ENCODE peak calls at places on chromosomes 7 and 10, in four cellular contexts. L is cardiac muscle cell, S is fibroblast of lung, F is upper lobe of right lung. H is an unnamed sample.

GRCh38 chr7:92634924-92635519 is 44.8 kb upstream of the FAM133B start:
- DNase-seq in L (no peak), S (peak), F (no peak), H (peak)

GRCh38 chr7:71733108-71733870 is 601.3 kb downstream of the GALNT17 start:
- DNase-seq in L (peak), S (peak), F (peak), H (peak)

GRCh38 chr10:79299397-79300370 is 47.6 kb upstream of the PPIF start:
- DNase-seq in L (no peak), S (peak), F (no peak), H (peak)

GRCh38 chr7:56287429-56288138 is 171.4 kb upstream of the NUPR2 start:
- DNase-seq in L (no peak), S (no peak), F (peak), H (no peak)

GRCh38 chr10:96299383-96299782 is 4.9 kb upstream of the DNTT start:
- DNase-seq in L (no peak), S (no peak), F (no peak), H (no peak)

GRCh38 chr10:107409517-107409916 is 245.0 kb upstream of the SORCS1 start:
- DNase-seq in L (peak), S (peak), F (no peak), H (peak)

GRCh38 chr7:89994483-89994882 is 159.8 kb upstream of the STEAP1 start:
- DNase-seq in L (no peak), S (no peak), F (no peak), H (no peak)

GRCh38 chr7:141160246-141160855 is 86.5 kb downstream of the TMEM178B start:
- DNase-seq in L (no peak), S (no peak), F (no peak), H (no peak)

GRCh38 chr7:159109092-159110035 is 35.3 kb downstream of the VIPR2 start:
- DNase-seq in L (peak), S (peak), F (peak), H (no peak)

GRCh38 chr7:141671705-141672496 is 30.1 kb downstream of the DENND11 start:
- DNase-seq in L (no peak), S (no peak), F (no peak), H (no peak)

GRCh38 chr10:60291354-60291930 is 98.2 kb downstream of the ANK3 start:
- DNase-seq in L (no peak), S (peak), F (no peak), H (peak)

GRCh38 chr10:96791902-96792301 is 40.2 kb upstream of the LCOR start:
- DNase-seq in L (no peak), S (no peak), F (no peak), H (no peak)

GRCh38 chr7:118575393-118575948 is 351.0 kb downstream of the ANKRD7 start:
- DNase-seq in L (no peak), S (no peak), F (no peak), H (no peak)

GRCh38 chr10:79060641-79061255 is 8.0 kb upstream of the ZMIZ1 start:
- DNase-seq in L (no peak), S (no peak), F (peak), H (no peak)

GRCh38 chr7:54880326-54880989 is 121.4 kb upstream of the SEC61G start:
- DNase-seq in L (no peak), S (no peak), F (no peak), H (no peak)

GRCh38 chr10:58326967-58327381 is 7.8 kb upstream of the UBE2D1 start:
- DNase-seq in L (no peak), S (peak), F (no peak), H (peak)

GRCh38 chr7:47771301-47771989 is 176.8 kb downstream of the PKD1L1 start:
- DNase-seq in L (no peak), S (peak), F (no peak), H (no peak)

GRCh38 chr10:131777162-131777561 is 123.6 kb upstream of the PPP2R2D start:
- DNase-seq in L (no peak), S (no peak), F (no peak), H (no peak)

GRCh38 chr7:53315986-53316385 is 280.6 kb downstream of the POM121L12 start:
- DNase-seq in L (no peak), S (no peak), F (no peak), H (no peak)

GRCh38 chr10:70088299-70088698 is 35.7 kb downstream of the MACROH2A2 start:
- DNase-seq in L (no peak), S (no peak), F (no peak), H (no peak)

GRCh38 chr10:102431452-102432124 is 786 bp downstream of the CUEDC2 start:
- DNase-seq in L (no peak), S (peak), F (no peak), H (peak)

GRCh38 chr10:927131-927530 is 4.4 kb downstream of the LARP4B start:
- DNase-seq in L (no peak), S (no peak), F (no peak), H (no peak)

GRCh38 chr7:22658031-22658430 is 69.0 kb upstream of the IL6 start:
- DNase-seq in L (no peak), S (no peak), F (no peak), H (peak)

GRCh38 chr10:14779053-14779649 is 4.5 kb upstream of the FAM107B start:
- DNase-seq in L (no peak), S (peak), F (no peak), H (peak)

GRCh38 chr10:36670616-36671402 is 454.6 kb upstream of the ANKRD30A start:
- DNase-seq in L (no peak), S (peak), F (no peak), H (peak)

GRCh38 chr7:132654150-132654549 is 77.9 kb upstream of the PLXNA4 start:
- DNase-seq in L (no peak), S (no peak), F (no peak), H (no peak)

GRCh38 chr10:12299222-12299973 is 49.9 kb upstream of the CAMK1D start:
- DNase-seq in L (no peak), S (no peak), F (peak), H (no peak)

GRCh38 chr7:140059288-140060242 is 3.2 kb downstream of the PARP12 start:
- DNase-seq in L (no peak), S (peak), F (no peak), H (peak)

GRCh38 chr10:73840056-73840402 is 28.6 kb upstream of the NDST2 start:
- DNase-seq in L (no peak), S (no peak), F (no peak), H (no peak)

GRCh38 chr7:146116452-146117219 is at the start of gene CNTNAP2:
- DNase-seq in L (peak), S (peak), F (no peak), H (peak)

GRCh38 chr7:70502117-70502516 is 629.8 kb upstream of the GALNT17 start:
- DNase-seq in L (no peak), S (no peak), F (no peak), H (no peak)

GRCh38 chr10:130941886-130942285 is 369.6 kb downstream of the TCERG1L start:
- DNase-seq in L (no peak), S (no peak), F (no peak), H (no peak)

GRCh38 chr10:74097776-74098175 is 52.9 kb downstream of the AP3M1 start:
- DNase-seq in L (no peak), S (no peak), F (no peak), H (no peak)

GRCh38 chr7:77687100-77687746 is 9.0 kb upstream of the RSBN1L start:
- DNase-seq in L (no peak), S (peak), F (no peak), H (peak)

GRCh38 chr7:129553861-129554530 is 51.7 kb downstream of the SMKR1 start:
- DNase-seq in L (no peak), S (peak), F (no peak), H (peak)

GRCh38 chr7:2527505-2528464 is 8.2 kb downstream of the LFNG start:
- DNase-seq in L (no peak), S (peak), F (no peak), H (peak)

DNA sequence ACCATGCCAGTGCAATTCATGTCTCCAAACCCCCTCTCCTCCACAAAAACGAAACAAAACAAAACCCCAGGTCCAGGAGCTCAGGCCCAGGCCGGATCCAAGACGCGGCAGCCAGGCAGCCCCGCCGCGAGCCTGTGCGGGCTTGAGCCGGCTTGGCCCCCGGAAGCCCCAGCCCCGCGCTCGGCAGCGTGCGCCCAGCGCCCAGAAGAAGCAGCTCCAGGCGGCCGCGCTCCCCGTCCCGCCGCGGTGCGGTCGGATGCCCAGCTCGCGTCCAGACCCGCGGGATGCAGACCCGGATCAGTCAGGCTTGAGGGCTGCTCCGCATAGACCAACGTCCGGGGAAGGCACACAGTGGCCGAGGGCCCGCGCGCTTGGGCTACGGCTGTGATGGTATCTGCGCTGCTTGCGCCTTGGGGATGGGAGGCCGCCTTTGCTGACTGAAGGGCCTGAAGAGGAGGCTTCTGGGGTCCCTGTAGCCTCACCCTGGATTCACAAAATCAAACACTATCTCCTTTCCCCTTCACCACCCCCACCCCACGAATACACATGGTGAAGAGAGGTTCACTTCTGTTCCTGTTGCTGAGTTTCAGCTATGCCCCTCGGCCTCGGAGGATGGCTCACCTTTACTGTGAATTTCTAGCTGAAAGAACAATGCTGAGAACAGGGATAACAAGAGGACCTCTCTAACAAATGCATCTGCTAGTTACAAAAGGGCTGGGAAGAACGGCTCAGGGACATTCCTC is 79.9 kb upstream of the EN2 start:
- DNase-seq in L (peak), S (no peak), F (no peak), H (no peak)
- H3K4me3 ChIP-seq in L (no peak), S (peak), F (peak), H (no peak)

GRCh38 chr7:155000795-155001194 is 2.1 kb downstream of the PAXIP1 start:
- DNase-seq in L (no peak), S (no peak), F (no peak), H (no peak)
- TF ChIP-seq CTCF in L (no peak), S (no peak), F (no peak), H (no peak)

DNA sequence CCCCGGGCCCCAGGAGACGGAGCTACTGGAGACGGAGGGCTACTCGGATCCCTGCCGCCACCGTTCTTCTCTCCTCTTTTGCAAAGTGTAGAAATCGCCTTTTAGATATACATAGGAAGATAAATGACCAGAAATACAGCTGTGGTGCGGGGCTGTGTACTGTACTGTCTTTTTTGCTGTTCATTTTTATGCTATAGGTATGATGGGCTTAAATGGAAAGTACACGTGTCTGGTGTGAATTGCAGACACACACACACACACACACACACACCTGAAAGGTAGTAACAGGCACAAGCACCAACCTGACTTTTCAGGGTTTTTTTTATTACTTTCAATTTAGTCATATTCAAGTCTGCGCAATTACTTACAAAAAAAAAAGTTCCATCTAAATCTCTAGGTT is 834 bp downstream of the PTPRZ1 start:
- DNase-seq in L (no peak), S (peak), F (no peak), H (no peak)
- H3K4me3 ChIP-seq in L (peak), S (peak), F (peak), H (peak)

GRCh38 chr10:125107972-125108580 is 52.3 kb downstream of the CTBP2 start:
- DNase-seq in L (no peak), S (no peak), F (no peak), H (no peak)

GRCh38 chr10:125105856-125106255 is 54.5 kb downstream of the CTBP2 start:
- DNase-seq in L (no peak), S (no peak), F (peak), H (no peak)

GRCh38 chr10:125107166-125107949 is 53.0 kb downstream of the CTBP2 start:
- DNase-seq in L (no peak), S (no peak), F (peak), H (no peak)

GRCh38 chr10:125105155-125105554 is 55.2 kb downstream of the CTBP2 start:
- DNase-seq in L (no peak), S (no peak), F (no peak), H (no peak)

DNA sequence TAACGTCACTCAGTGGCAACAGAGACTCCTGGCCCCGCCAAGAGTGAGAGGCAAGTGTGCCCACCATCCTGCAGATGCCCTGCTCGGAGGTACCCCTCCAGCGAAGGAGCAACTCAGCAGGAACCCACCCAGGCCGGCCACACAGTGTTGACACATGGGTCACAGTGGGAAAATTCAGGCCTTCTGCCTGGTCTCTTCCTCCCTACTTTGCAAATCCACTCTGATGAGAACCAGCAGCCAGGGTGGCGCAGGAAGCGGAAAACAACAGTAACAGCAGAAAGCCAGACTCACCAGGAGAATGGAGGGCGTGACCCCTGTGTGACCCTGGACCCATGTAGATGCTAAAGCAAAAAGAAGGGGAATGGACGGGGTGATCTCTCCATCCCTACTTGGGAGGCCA is 53.8 kb downstream of the CTBP2 start:
- DNase-seq in L (no peak), S (no peak), F (peak), H (no peak)
- TF ChIP-seq CTCF in L (no peak), S (no peak), F (no peak), H (no peak)

GRCh38 chr7:24755096-24755495 is 2.2 kb downstream of the GSDME start:
- DNase-seq in L (no peak), S (no peak), F (no peak), H (no peak)
- H3K4me3 ChIP-seq in L (no peak), S (no peak), F (no peak), H (no peak)

DNA sequence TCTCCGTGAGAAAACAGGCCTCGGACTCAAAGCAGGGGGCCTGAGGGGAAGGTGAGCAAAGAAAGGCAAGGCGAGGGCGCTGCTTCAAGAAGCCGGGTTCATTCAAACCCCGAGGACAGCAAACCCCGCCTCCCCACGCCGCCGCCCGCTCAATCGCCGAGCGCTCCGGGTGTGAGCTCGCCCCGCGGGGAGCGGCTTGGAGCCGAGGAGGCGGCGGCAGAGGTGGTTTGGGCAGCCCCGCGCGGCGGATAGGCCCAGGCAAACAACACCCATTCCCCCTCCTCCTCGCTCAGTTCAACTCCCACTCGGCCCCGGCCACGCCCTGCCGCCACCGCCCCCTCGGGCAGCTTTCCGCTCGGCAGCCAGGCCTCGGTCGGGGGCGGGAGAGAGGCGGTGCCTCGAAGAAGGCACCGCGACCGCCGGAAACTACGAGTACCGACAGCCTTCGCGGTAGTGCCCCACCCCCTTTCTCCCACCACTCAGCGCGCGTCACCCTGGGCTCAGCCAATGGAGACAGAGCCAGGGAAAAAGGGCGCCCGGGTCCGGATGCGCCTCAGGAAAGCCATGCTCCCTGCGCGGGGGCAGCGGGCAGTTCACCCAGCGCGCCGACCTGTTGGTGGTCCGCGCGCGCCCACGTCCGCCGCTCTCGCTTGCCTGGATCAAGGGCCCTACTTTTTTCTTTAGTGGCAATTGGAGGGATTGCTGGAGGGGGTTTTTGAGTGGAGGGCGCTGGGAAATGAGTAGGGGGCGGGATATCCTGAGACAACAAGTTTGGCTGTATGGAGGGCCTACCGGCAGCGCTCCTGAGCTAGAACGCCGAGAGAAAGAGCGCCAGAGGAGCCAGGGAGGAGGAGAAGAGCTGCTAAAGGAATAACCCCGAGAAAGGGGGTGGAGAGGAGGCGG is 674 bp upstream of the SP4 start:
- DNase-seq in L (peak), S (peak), F (peak), H (peak)
- TF ChIP-seq CTCF in L (no peak), S (no peak), F (no peak), H (no peak)

DNA sequence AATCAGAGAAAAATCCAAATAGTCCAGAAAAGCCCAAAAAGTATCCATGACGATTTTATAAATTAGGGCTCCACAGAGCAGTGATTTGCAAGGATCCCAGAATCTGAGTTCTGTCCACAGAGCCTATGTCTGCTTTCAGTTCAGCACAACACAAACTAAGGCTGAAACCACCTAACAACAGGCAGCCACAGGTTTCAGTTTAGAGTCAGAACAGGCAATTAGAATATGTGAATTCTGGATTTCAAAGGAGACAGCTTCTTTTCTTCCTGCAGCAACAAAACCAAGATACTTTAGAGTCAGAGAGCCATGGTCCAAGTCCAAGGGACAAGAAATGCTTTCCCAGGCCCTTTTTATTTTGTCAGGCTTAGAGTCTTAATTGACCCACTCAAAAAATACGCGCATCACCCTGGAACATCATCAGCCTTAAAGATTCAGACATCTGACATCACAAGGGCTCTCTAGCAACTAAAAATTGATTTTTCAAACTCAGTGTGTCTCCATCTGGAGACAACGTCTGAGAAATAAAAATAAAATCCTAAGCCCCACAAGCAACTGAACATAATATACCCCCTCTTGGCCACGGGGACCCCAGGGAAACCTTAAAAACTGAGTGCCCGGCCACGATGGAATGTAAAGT is 23.7 kb downstream of the IFIT3 start:
- DNase-seq in L (no peak), S (peak), F (no peak), H (peak)
- H3K4me3 ChIP-seq in L (no peak), S (no peak), F (no peak), H (no peak)

DNA sequence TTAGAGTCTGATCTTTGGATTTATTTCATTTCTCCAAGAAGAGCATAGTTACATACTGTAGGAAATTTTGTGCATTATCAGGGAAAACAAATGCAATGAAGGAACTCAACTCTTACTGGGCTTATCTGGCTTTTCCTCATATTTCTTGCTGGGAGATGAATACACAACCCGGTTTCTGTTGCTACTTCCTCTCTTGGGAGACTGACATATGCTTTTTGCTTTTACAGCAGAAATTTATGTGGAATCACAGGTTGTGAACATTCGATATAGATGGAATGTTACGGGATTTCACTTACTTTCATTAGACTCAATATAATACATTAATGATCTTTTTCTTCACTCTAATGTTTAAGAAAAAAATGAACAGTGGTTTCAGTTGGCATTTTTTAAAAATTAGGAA is 7.0 kb downstream of the SND1 start:
- DNase-seq in L (no peak), S (no peak), F (no peak), H (no peak)
- TF ChIP-seq CTCF in L (no peak), S (no peak), F (no peak), H (no peak)